ENCODE peak calls at places on chromosome 12, in four cellular contexts. N, B, P and V are unnamed samples.

GRCh38 chr12:23049180-23049579 is 424.2 kb downstream of the ETNK1 start:
- DNase-seq in N (no peak), B (no peak), P (no peak), V (no peak)

GRCh38 chr12:101110856-101111255 is 99.2 kb downstream of the SLC5A8 start:
- DNase-seq in N (no peak), B (no peak), P (no peak), V (no peak)

GRCh38 chr12:48058771-48059170 is 47.1 kb downstream of the SENP1 start:
- DNase-seq in N (no peak), B (no peak), P (no peak), V (no peak)

GRCh38 chr12:67025543-67026114 is 243.5 kb upstream of the CAND1 start:
- DNase-seq in N (peak; percentile 25), B (peak; percentile 5), P (peak; percentile 50), V (no peak)

GRCh38 chr12:26028953-26029740 is 70.7 kb downstream of the RASSF8 start:
- DNase-seq in N (no peak), B (peak; percentile 32), P (peak; percentile 86), V (no peak)

GRCh38 chr12:94813314-94813713 is 163.0 kb upstream of the TMCC3 start:
- DNase-seq in N (no peak), B (no peak), P (peak; percentile 13), V (no peak)

GRCh38 chr12:50188280-50188781 is 21.2 kb upstream of the CERS5 start:
- DNase-seq in N (peak; percentile 60), B (no peak), P (no peak), V (no peak)

GRCh38 chr12:65593206-65593833 is 231.0 kb upstream of the HMGA2 start:
- DNase-seq in N (no peak), B (no peak), P (no peak), V (no peak)

GRCh38 chr12:19712041-19712440 is 272.7 kb downstream of the AEBP2 start:
- DNase-seq in N (no peak), B (no peak), P (peak; percentile 76), V (no peak)

GRCh38 chr12:107519906-107520859 is 165.4 kb upstream of the PWP1 start:
- DNase-seq in N (no peak), B (no peak), P (no peak), V (peak; percentile 62)

GRCh38 chr12:61385771-61386170 is 874.4 kb upstream of the USP15 start:
- DNase-seq in N (no peak), B (no peak), P (peak; percentile 48), V (no peak)

GRCh38 chr12:6361834-6362233 is 13.5 kb downstream of the SCNN1A start:
- DNase-seq in N (peak; percentile 63), B (no peak), P (no peak), V (no peak)

GRCh38 chr12:91778091-91778819 is 367.4 kb downstream of the BTG1 start:
- DNase-seq in N (peak; percentile 21), B (no peak), P (no peak), V (no peak)

GRCh38 chr12:50567926-50568325 is 63.1 kb downstream of the DIP2B start:
- DNase-seq in N (no peak), B (no peak), P (peak; percentile 71), V (no peak)

GRCh38 chr12:65415826-65416225 is 137.3 kb downstream of the MSRB3 start:
- DNase-seq in N (no peak), B (no peak), P (no peak), V (no peak)

GRCh38 chr12:89775336-89776005 is 66.8 kb upstream of the ATP2B1 start:
- DNase-seq in N (no peak), B (no peak), P (peak; percentile 48), V (no peak)

GRCh38 chr12:65282840-65283239 is 4.4 kb downstream of the MSRB3 start:
- DNase-seq in N (no peak), B (no peak), P (peak; percentile 22), V (no peak)

GRCh38 chr12:58728397-58728796 is 191.9 kb downstream of the LRIG3 start:
- DNase-seq in N (no peak), B (no peak), P (peak; percentile 65), V (no peak)

GRCh38 chr12:15131462-15131861 is 89.8 kb downstream of the RERG start:
- DNase-seq in N (peak; percentile 56), B (no peak), P (no peak), V (no peak)

GRCh38 chr12:12229556-12230092 is 37.2 kb downstream of the LRP6 start:
- DNase-seq in N (no peak), B (no peak), P (peak; percentile 59), V (no peak)

GRCh38 chr12:27583057-27583797 is 59.2 kb downstream of the PPFIBP1 start:
- DNase-seq in N (no peak), B (peak; percentile 68), P (no peak), V (no peak)

GRCh38 chr12:92519284-92519683 is 183.5 kb upstream of the PLEKHG7 start:
- DNase-seq in N (no peak), B (no peak), P (no peak), V (no peak)

GRCh38 chr12:11927311-11927935 is 143.3 kb upstream of the BCL2L14 start:
- DNase-seq in N (no peak), B (no peak), P (no peak), V (peak; percentile 57)

GRCh38 chr12:52542785-52543318 is 10.1 kb downstream of the KRT71 start:
- DNase-seq in N (no peak), B (no peak), P (no peak), V (no peak)

GRCh38 chr12:47832263-47832933 is 12.7 kb upstream of the HDAC7 start:
- DNase-seq in N (no peak), B (no peak), P (no peak), V (no peak)

GRCh38 chr12:92408072-92408900 is 262.6 kb upstream of the BTG1 start:
- DNase-seq in N (no peak), B (peak; percentile 23), P (peak; percentile 19), V (no peak)

GRCh38 chr12:121582583-121583333 is 1.9 kb upstream of the KDM2B start:
- DNase-seq in N (no peak), B (no peak), P (no peak), V (no peak)

GRCh38 chr12:116916122-116916521 is 5.4 kb downstream of the FBXW8 start:
- DNase-seq in N (no peak), B (no peak), P (peak; percentile 41), V (no peak)

GRCh38 chr12:97308576-97309198 is 153.9 kb upstream of the RMST start:
- DNase-seq in N (no peak), B (peak; percentile 20), P (peak; percentile 80), V (no peak)

GRCh38 chr12:92224685-92225331 is 79.2 kb upstream of the BTG1 start:
- DNase-seq in N (no peak), B (peak; percentile 16), P (peak; percentile 52), V (no peak)

GRCh38 chr12:20314325-20314724 is 54.0 kb upstream of the PDE3A start:
- DNase-seq in N (no peak), B (no peak), P (peak; percentile 77), V (no peak)

GRCh38 chr12:20063116-20063515 is 305.2 kb upstream of the PDE3A start:
- DNase-seq in N (no peak), B (no peak), P (peak; percentile 30), V (no peak)

GRCh38 chr12:50061172-50061571 is 3.8 kb downstream of the ASIC1 start:
- DNase-seq in N (no peak), B (no peak), P (no peak), V (no peak)

GRCh38 chr12:48159976-48160525 is 2.7 kb upstream of the ASB8 start:
- DNase-seq in N (no peak), B (no peak), P (no peak), V (no peak)

GRCh38 chr12:124757329-124757728 is 106.3 kb downstream of the SCARB1 start:
- DNase-seq in N (no peak), B (no peak), P (no peak), V (no peak)
- H3K4me1 ChIP-seq in N (peaks cover 36% of the 10 kb centered on the region), B (peaks cover 52% of the 10 kb centered on the region), P (peaks cover 24% of the 10 kb centered on the region), V (peaks cover 85% of the 10 kb centered on the region)

DNA sequence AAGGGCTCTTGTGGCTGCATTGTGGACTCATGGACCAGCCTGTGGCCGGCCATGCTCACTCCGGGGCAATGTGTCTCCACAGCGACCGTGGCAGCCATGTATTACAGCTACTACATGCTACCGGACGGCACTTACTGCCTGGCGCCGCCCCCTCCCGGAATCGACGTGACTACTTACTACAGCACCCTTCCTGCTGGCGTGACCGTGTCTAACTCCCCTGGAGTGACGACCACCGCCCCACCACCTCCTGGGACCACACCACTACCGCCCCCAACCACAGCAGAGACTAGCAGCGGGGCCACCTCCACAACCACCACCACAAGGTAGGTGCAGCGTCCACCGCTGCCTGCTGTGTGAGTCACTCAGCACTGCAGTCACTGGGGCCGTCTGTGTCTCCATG is 42.2 kb downstream of the SFSWAP start:
- DNase-seq in N (no peak), B (no peak), P (no peak), V (no peak)
- H3K36me3 ChIP-seq in N (peaks cover 54% of the 10 kb centered on the region), B (peaks cover 50% of the 10 kb centered on the region), P (peaks cover 83% of the 10 kb centered on the region), V (peaks cover 96% of the 10 kb centered on the region)

DNA sequence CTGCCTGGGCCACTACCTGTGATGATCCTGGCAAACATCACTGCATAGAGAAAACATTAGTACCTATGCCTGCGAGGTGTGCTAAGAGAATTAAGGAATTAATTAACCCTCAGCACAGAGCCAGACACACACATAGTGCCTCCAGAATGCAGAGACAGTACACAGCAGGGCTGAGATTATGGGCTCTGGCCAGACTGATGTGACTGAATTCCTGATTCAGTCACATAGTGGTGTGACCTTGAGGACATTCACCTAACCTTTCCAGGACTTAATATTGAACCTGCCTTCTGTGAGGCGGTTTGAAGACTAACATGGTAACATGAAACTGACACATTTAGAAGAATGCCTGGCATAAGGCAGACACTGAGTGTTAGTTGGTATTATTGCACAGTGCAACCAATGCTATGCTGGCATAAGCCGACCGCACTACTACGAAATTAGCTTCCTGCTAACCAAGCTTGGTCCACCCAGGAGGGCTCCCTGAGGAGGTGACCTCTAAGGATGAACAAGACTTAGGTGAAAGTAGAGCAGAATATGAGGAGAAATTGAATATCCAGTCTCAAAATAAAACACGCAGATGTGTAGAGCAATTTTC is 32.0 kb upstream of the SELPLG start:
- DNase-seq in N (no peak), B (no peak), P (no peak), V (no peak)
- H3K4me1 ChIP-seq in N (peaks cover 56% of the 10 kb centered on the region), B (peaks cover 63% of the 10 kb centered on the region), P (peaks cover 70% of the 10 kb centered on the region), V (peaks cover 87% of the 10 kb centered on the region)

DNA sequence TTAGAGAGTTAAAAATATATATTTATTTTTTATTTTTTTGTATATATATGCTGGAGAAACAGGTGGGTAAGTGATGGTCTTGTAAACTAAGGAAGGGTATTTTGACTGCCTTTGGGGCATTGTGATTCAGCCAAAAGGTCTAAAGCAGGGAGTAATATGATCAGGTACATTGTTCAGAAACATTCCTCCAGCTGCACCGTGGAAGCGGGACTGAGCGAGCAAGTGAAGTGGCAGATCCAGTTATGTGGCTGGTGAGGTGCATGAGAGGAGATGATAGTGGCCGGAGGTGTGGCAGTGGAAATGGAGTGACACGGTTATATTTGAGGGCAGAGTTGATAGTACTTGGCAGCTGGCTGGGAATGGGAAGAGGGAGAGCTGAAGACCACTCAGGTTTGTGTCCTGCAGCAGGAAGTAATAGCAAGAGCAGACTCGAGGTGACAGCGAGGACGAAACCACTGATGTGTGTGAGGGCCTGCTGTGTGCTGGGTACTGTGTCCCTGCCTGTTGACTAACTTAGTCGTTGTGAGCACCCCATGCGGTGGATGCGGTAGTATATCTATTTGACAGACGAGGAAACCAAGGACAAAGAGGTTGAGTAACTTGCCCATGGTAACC is 39.2 kb downstream of the EID3 start:
- DNase-seq in N (no peak), B (no peak), P (no peak), V (no peak)
- H3K36me3 ChIP-seq in N (peaks cover 82% of the 10 kb centered on the region), B (peaks cover 30% of the 10 kb centered on the region), P (peaks cover 95% of the 10 kb centered on the region), V (peaks cover 67% of the 10 kb centered on the region)